ENCODE peak calls at places on chromosomes 1 and 21, in seven cellular contexts. G is DND-41, I is colonic mucosa, D is Panc1, P is HL-60, T is GM23338, Z is fibroblast of lung. E is an unnamed sample. For H3K27me3, the result is how much of the 10 kb centered on the place peaks cover.

GRCh38 chr1:181763736-181764135 is 280.4 kb downstream of the CACNA1E start:
- DNase-seq in T (no peak), P (no peak), Z (no peak), D (no peak), G (no peak), I (no peak), E (no peak)

GRCh38 chr21:38467911-38468310 is 30.4 kb downstream of the ERG start:
- DNase-seq in P (no peak), D (no peak), I (no peak), G (no peak), Z (no peak), T (peak), E (no peak)

GRCh38 chr1:74522143-74522542 is 9.7 kb upstream of the LRRC53 start:
- DNase-seq in I (no peak), P (no peak), D (no peak), T (peak), Z (peak), G (no peak), E (no peak)

GRCh38 chr1:230465701-230466100 is 39.6 kb upstream of the PGBD5 start:
- DNase-seq in I (no peak), P (no peak), D (no peak), Z (no peak), G (no peak), T (no peak), E (no peak)

GRCh38 chr1:110316735-110317134 is 22.4 kb upstream of the RBM15 start:
- DNase-seq in Z (no peak), I (no peak), T (no peak), G (no peak), D (no peak), P (no peak), E (no peak)

GRCh38 chr21:45577806-45578801 is 35.9 kb upstream of the SLC19A1 start:
- DNase-seq in D (no peak), P (no peak), G (no peak), T (no peak), I (no peak), Z (no peak), E (no peak)

GRCh38 chr1:25341746-25342145 is 3.6 kb downstream of the TMEM50A start:
- DNase-seq in G (no peak), Z (no peak), T (no peak), I (no peak), P (no peak), D (no peak), E (no peak)

GRCh38 chr1:52032785-52033131 is 852 bp downstream of the KTI12 start:
- DNase-seq in D (no peak), Z (peak), G (no peak), I (peak), T (peak), P (peak), E (no peak)

GRCh38 chr21:41827951-41828883 is 50.9 kb downstream of the PRDM15 start:
- DNase-seq in I (no peak), D (no peak), Z (no peak), G (no peak), P (no peak), T (no peak), E (no peak)

GRCh38 chr1:55898191-55898590 is 681.2 kb downstream of the PLPP3 start:
- DNase-seq in I (no peak), T (no peak), Z (peak), P (no peak), G (no peak), D (no peak), E (no peak)
- H3K27me3 ChIP-seq in I (under half), T (under half), Z (under half), P (under half), G (under half), D (under half), E (under half)

GRCh38 chr1:224640018-224640417 is 23.9 kb downstream of the CNIH3 start:
- DNase-seq in I (no peak), T (no peak), D (no peak), G (no peak), Z (no peak), P (no peak), E (no peak)

GRCh38 chr1:224643653-224644052 is 27.5 kb downstream of the CNIH3 start:
- DNase-seq in T (peak), G (no peak), D (no peak), Z (no peak), P (no peak), I (no peak), E (no peak)

GRCh38 chr1:224639426-224639975 is 23.4 kb downstream of the CNIH3 start:
- DNase-seq in I (no peak), P (no peak), G (no peak), Z (no peak), T (no peak), D (no peak), E (no peak)

GRCh38 chr1:224640587-224640986 is 24.5 kb downstream of the CNIH3 start:
- DNase-seq in I (no peak), Z (peak), P (no peak), T (no peak), D (no peak), G (no peak), E (no peak)

DNA sequence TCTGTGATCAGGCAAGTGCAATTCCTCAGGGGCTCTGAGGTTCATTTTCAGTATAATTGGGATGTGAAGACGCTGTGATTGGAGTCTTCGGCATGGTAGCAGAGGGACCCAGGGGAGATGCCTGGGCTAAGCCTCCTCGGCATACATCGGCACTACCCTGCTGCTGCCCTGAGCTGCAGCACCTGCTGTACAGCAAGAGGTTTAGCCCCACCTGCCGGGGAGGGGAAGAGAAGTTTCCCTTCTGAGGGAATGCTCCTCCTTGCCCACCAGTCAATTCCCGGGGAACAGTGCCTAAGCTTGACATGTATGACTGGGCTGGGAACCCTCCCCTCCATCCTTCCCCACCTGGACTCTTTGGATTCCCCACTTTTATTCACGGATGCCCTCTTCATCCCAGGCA is 24.9 kb downstream of the CNIH3 start:
- DNase-seq in I (no peak), D (no peak), P (no peak), Z (no peak), G (no peak), T (peak), E (no peak)
- TF ChIP-seq CTCF in I (no peak), D (no peak), P (no peak), Z (no peak), G (no peak), T (no peak), E (no peak)

DNA sequence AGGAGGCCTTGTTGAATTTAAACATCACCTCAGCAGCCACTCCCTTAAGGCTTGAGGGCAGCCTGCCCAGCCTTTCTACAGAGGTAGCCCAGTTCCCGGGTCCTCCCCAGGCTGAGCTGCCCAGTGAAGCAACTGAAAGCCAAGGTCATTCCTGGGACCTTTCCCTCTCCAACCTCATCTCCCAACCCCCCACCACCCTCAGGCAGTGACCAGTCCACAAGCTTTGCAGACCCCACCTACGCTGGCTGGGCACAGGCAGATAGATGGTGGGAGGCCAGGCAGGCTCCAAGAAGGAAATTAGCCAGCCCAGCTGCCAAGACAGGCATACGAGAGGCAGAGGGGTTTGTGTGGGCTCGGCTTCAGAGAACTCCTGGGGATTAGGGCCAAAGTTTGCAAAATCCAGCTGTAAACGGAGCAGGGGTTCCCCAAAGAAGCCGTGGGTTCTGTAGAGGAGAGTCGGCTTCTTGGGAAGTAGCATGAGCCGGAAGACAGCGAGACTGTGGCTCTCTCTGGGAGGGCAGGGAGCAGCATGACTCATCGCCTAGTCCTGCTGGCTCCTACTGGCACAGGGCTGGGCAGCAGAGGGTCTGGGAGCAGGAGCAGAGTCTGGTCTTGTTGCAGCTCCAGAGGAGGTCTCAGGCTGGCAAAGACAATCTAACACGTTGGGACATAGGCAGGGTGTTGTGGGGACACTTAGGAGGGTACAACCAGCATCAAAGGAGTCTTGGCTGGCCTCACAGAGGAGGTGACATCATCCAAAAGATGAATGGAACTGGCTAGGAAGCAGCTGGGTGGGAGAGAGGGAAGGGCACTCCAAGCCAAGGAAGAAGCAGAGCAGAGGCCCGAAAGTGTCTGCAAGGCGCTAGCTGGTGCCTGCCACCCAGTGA is 2.8 kb upstream of the ZC3H12A start:
- DNase-seq in G (no peak), I (peak), T (peak), P (peak), Z (peak), D (peak), E (peak)
- H3K4me3 ChIP-seq in G (no peak), I (no peak), T (no peak), P (no peak), Z (peak), D (peak), E (peak)

GRCh38 chr21:36692125-36692843 is 6.6 kb upstream of the SIM2 start:
- DNase-seq in D (no peak), G (no peak), Z (no peak), P (no peak), I (no peak), T (peak), E (no peak)

GRCh38 chr21:36694593-36695282 is 4.2 kb upstream of the SIM2 start:
- DNase-seq in I (no peak), P (no peak), D (no peak), T (no peak), G (no peak), Z (no peak), E (no peak)

GRCh38 chr21:36692844-36693143 is 6.1 kb upstream of the SIM2 start:
- DNase-seq in D (no peak), T (no peak), P (no peak), Z (no peak), G (no peak), I (no peak), E (no peak)

GRCh38 chr21:36694041-36694515 is 4.8 kb upstream of the SIM2 start:
- DNase-seq in G (no peak), Z (peak), D (no peak), T (peak), P (no peak), I (no peak), E (no peak)

GRCh38 chr21:36693144-36694040 is 5.5 kb upstream of the SIM2 start:
- DNase-seq in D (no peak), I (no peak), G (no peak), P (no peak), T (peak), Z (no peak), E (no peak)
- H3K27me3 ChIP-seq in D (under half), I (half or more), G (under half), P (half or more), T (half or more), Z (half or more), E (half or more)

GRCh38 chr1:218156602-218157001 is 128.5 kb upstream of the RRP15 start:
- DNase-seq in I (no peak), P (no peak), Z (no peak), D (no peak), G (no peak), T (peak), E (no peak)
- TF ChIP-seq CTCF in I (no peak), P (no peak), Z (no peak), D (no peak), G (no peak), T (no peak), E (no peak)

GRCh38 chr1:63920154-63921117 is 146.6 kb downstream of the ROR1 start:
- DNase-seq in P (no peak), Z (peak), T (no peak), G (no peak), I (no peak), D (no peak), E (no peak)

GRCh38 chr1:63915121-63915520 is 141.3 kb downstream of the ROR1 start:
- DNase-seq in P (no peak), T (peak), G (no peak), D (no peak), Z (peak), I (no peak), E (no peak)

GRCh38 chr1:63918395-63918945 is 144.7 kb downstream of the ROR1 start:
- DNase-seq in D (no peak), P (no peak), I (no peak), Z (peak), G (no peak), T (no peak), E (no peak)

GRCh38 chr1:63916485-63917360 is 142.9 kb downstream of the ROR1 start:
- DNase-seq in P (no peak), Z (no peak), T (no peak), I (no peak), G (no peak), D (no peak), E (no peak)

DNA sequence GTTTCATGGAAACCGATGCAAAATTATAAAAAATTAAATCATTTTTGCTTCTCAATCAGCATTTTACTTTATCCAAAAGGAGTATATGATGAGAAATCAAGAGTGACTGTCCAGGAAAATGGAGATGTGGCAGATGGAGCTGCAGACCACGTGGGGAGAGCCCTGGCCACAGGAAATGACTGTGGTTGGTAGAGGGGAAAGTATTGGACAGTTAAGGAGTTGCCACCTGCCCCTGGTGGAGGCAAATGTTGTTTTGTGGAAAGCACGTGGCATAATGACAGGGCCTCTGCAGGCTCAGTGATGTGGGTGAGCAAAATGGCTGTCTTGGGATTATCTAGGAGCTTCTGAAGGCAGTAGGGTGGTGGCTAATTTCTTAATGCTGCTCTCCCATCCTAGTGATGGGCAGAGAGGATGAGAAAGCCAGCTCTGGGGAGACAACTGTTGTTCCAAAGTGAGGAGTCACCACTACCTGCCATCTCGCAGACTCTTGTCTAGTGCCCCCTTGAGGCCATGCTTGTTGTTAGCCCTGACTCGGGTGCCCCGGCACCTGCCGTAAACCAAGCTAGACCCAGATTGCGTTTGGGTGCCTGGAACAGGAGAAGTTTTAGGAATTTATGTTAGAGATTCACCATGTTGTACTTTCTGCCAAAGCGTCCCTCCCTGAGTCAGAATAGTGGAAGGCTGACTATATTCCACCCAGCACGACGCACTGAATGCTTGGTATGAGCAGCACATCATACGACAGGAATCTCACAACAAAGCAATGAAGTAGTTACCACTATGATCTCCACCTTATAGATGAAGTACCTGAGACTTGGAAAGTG is 144.0 kb downstream of the ROR1 start:
- DNase-seq in T (peak), G (peak), P (no peak), D (no peak), Z (peak), I (no peak), E (no peak)
- H3K4me3 ChIP-seq in T (no peak), G (no peak), P (no peak), D (no peak), Z (no peak), I (no peak), E (peak)

GRCh38 chr1:47986741-47987140 is 10.4 kb downstream of the TRABD2B start:
- DNase-seq in G (no peak), D (no peak), I (no peak), Z (peak), T (peak), P (no peak), E (no peak)

GRCh38 chr1:47984175-47984789 is 12.9 kb downstream of the TRABD2B start:
- DNase-seq in Z (no peak), D (no peak), G (no peak), I (no peak), P (no peak), T (peak), E (no peak)

GRCh38 chr1:47983677-47984076 is 13.5 kb downstream of the TRABD2B start:
- DNase-seq in I (no peak), P (no peak), G (no peak), D (no peak), T (peak), Z (no peak), E (no peak)

GRCh38 chr1:47987601-47988000 is 9.6 kb downstream of the TRABD2B start:
- DNase-seq in D (no peak), I (no peak), P (no peak), Z (no peak), T (no peak), G (no peak), E (no peak)

GRCh38 chr1:47985001-47985400 is 12.2 kb downstream of the TRABD2B start:
- DNase-seq in Z (no peak), P (no peak), T (no peak), G (no peak), I (no peak), D (no peak), E (no peak)
- H3K27me3 ChIP-seq in Z (under half), P (under half), T (under half), G (under half), I (under half), D (under half), E (under half)